ENCODE peak calls at places on chromosomes 2 and 18, in seven cellular contexts. One of them, this sample, is unnamed.
A peak's percentile ranks its signal among the peaks of the same experiment; 100 is the strongest.

GRCh38 chr2:15142069-15142689 is 419.0 kb downstream of the NBAS start:
- DNase-seq in HCT116: no peak
- DNase-seq in IMR-90: peak; percentile 8
- DNase-seq in A549: no peak
- DNase-seq in prostate gland: peak; percentile 12
- DNase-seq in aorta: no peak
- DNase-seq in colonic mucosa: no peak
- DNase-seq in this sample: no peak

GRCh38 chr2:43759195-43759594 is 14.6 kb upstream of the DYNC2LI1 start:
- DNase-seq in HCT116: peak; percentile 23
- DNase-seq in colonic mucosa: no peak
- DNase-seq in prostate gland: no peak
- DNase-seq in IMR-90: peak; percentile 73
- DNase-seq in aorta: no peak
- DNase-seq in A549: peak; percentile 15
- DNase-seq in this sample: no peak

GRCh38 chr2:240525802-240526201 is 32.0 kb downstream of the ANKMY1 start:
- DNase-seq in aorta: no peak
- DNase-seq in prostate gland: no peak
- DNase-seq in HCT116: no peak
- DNase-seq in colonic mucosa: no peak
- DNase-seq in A549: no peak
- DNase-seq in IMR-90: no peak
- DNase-seq in this sample: no peak

GRCh38 chr2:221774136-221774535 is 202.0 kb upstream of the EPHA4 start:
- DNase-seq in HCT116: no peak
- DNase-seq in IMR-90: no peak
- DNase-seq in aorta: no peak
- DNase-seq in prostate gland: no peak
- DNase-seq in A549: no peak
- DNase-seq in colonic mucosa: no peak
- DNase-seq in this sample: no peak

GRCh38 chr2:37582371-37582770 is 89.1 kb downstream of the CDC42EP3 start:
- DNase-seq in colonic mucosa: no peak
- DNase-seq in aorta: no peak
- DNase-seq in A549: no peak
- DNase-seq in HCT116: no peak
- DNase-seq in prostate gland: no peak
- DNase-seq in IMR-90: no peak
- DNase-seq in this sample: no peak

GRCh38 chr2:221100467-221101089 is 471.5 kb downstream of the EPHA4 start:
- DNase-seq in colonic mucosa: no peak
- DNase-seq in HCT116: peak; percentile 3
- DNase-seq in IMR-90: no peak
- DNase-seq in A549: no peak
- DNase-seq in prostate gland: no peak
- DNase-seq in aorta: no peak
- DNase-seq in this sample: no peak

GRCh38 chr2:38037325-38037724 is 38.6 kb downstream of the CYP1B1 start:
- DNase-seq in IMR-90: no peak
- DNase-seq in aorta: no peak
- DNase-seq in HCT116: no peak
- DNase-seq in A549: no peak
- DNase-seq in colonic mucosa: no peak
- DNase-seq in prostate gland: no peak
- DNase-seq in this sample: no peak

GRCh38 chr2:186544255-186544675 is 45.6 kb upstream of the ITGAV start:
- DNase-seq in A549: peak; percentile 51
- DNase-seq in colonic mucosa: no peak
- DNase-seq in aorta: no peak
- DNase-seq in IMR-90: peak; percentile 93
- DNase-seq in prostate gland: peak; percentile 10
- DNase-seq in HCT116: peak; percentile 10
- DNase-seq in this sample: no peak

GRCh38 chr2:46812381-46813024 is 103.1 kb downstream of the MCFD2 start:
- DNase-seq in HCT116: no peak
- DNase-seq in colonic mucosa: peak; percentile 41
- DNase-seq in aorta: peak; percentile 90
- DNase-seq in IMR-90: peak; percentile 96
- DNase-seq in A549: no peak
- DNase-seq in prostate gland: peak; percentile 36
- DNase-seq in this sample: peak; percentile 82

GRCh38 chr2:166393008-166393407 is 17.3 kb upstream of the SCN9A start:
- DNase-seq in HCT116: no peak
- DNase-seq in colonic mucosa: no peak
- DNase-seq in A549: no peak
- DNase-seq in aorta: no peak
- DNase-seq in IMR-90: no peak
- DNase-seq in prostate gland: no peak
- DNase-seq in this sample: no peak

GRCh38 chr18:8904316-8904715 is 198.2 kb upstream of the NDUFV2 start:
- DNase-seq in IMR-90: no peak
- DNase-seq in colonic mucosa: no peak
- DNase-seq in A549: no peak
- DNase-seq in HCT116: no peak
- DNase-seq in prostate gland: no peak
- DNase-seq in aorta: no peak
- DNase-seq in this sample: no peak

GRCh38 chr18:42310956-42311355 is 355.9 kb downstream of the PIK3C3 start:
- DNase-seq in IMR-90: no peak
- DNase-seq in aorta: no peak
- DNase-seq in prostate gland: no peak
- DNase-seq in colonic mucosa: no peak
- DNase-seq in A549: no peak
- DNase-seq in HCT116: no peak
- DNase-seq in this sample: no peak

GRCh38 chr18:23735021-23735464 is 45.8 kb downstream of the LAMA3 start:
- DNase-seq in colonic mucosa: peak; percentile 35
- DNase-seq in IMR-90: no peak
- DNase-seq in HCT116: no peak
- DNase-seq in prostate gland: no peak
- DNase-seq in aorta: no peak
- DNase-seq in A549: no peak
- DNase-seq in this sample: no peak

GRCh38 chr2:100902833-100903405 is 83.0 kb downstream of the NPAS2 start:
- DNase-seq in A549: peak; percentile 94
- DNase-seq in HCT116: peak; percentile 85
- DNase-seq in aorta: no peak
- DNase-seq in IMR-90: peak; percentile 97
- DNase-seq in colonic mucosa: no peak
- DNase-seq in prostate gland: no peak
- DNase-seq in this sample: no peak

GRCh38 chr2:236105955-236106607 is 62.1 kb downstream of the GBX2 start:
- DNase-seq in IMR-90: no peak
- DNase-seq in aorta: peak; percentile 23
- DNase-seq in prostate gland: no peak
- DNase-seq in colonic mucosa: no peak
- DNase-seq in HCT116: no peak
- DNase-seq in A549: no peak
- DNase-seq in this sample: no peak

GRCh38 chr2:149169653-149170052 is 131.2 kb downstream of the LYPD6B start:
- DNase-seq in aorta: no peak
- DNase-seq in A549: no peak
- DNase-seq in HCT116: peak; percentile 83
- DNase-seq in colonic mucosa: peak; percentile 74
- DNase-seq in IMR-90: no peak
- DNase-seq in prostate gland: peak; percentile 88
- DNase-seq in this sample: no peak

GRCh38 chr2:98730053-98730850 is 680 bp downstream of the MGAT4A start:
- DNase-seq in A549: no peak
- DNase-seq in HCT116: no peak
- DNase-seq in prostate gland: peak; percentile 68
- DNase-seq in aorta: peak; percentile 69
- DNase-seq in colonic mucosa: peak; percentile 71
- DNase-seq in IMR-90: no peak
- DNase-seq in this sample: peak; percentile 76
- H3K27ac ChIP-seq in A549: peak overlapping the region; percentile 70
- H3K27ac ChIP-seq in HCT116: no peak overlapping the region
- H3K27ac ChIP-seq in prostate gland: peak overlapping the region; percentile 76
- H3K27ac ChIP-seq in aorta: peak overlapping the region; percentile 41
- H3K27ac ChIP-seq in colonic mucosa: peak overlapping the region; percentile 92
- H3K27ac ChIP-seq in IMR-90: no peak overlapping the region
- H3K27ac ChIP-seq in this sample: peak overlapping the region; percentile 87

DNA sequence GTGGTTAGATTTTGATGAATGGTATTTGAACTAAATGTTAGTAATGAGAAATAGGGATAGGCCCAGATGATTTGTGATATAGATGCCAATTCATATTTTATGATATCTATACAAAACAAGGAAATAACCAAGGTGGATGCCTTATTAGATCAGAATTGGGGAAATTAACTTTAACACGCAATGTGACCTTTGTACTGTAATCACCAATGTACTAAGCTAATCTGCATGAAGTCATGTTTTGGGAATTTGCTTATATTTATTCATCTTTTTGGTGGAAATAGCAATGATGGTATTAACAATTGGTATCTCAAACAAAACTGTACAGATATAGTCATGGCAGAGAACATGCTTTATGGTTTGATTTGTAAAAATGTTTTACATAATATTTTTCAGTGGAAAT is 504.7 kb downstream of the PLCL1 start:
- DNase-seq in colonic mucosa: no peak
- DNase-seq in A549: no peak
- DNase-seq in IMR-90: no peak
- DNase-seq in HCT116: no peak
- DNase-seq in prostate gland: no peak
- DNase-seq in aorta: no peak
- DNase-seq in this sample: no peak
- H3K27ac ChIP-seq in colonic mucosa: no peak overlapping the region
- H3K27ac ChIP-seq in A549: no peak overlapping the region
- H3K27ac ChIP-seq in IMR-90: no peak overlapping the region
- H3K27ac ChIP-seq in HCT116: no peak overlapping the region
- H3K27ac ChIP-seq in prostate gland: no peak overlapping the region
- H3K27ac ChIP-seq in aorta: no peak overlapping the region
- H3K27ac ChIP-seq in this sample: no peak overlapping the region

DNA sequence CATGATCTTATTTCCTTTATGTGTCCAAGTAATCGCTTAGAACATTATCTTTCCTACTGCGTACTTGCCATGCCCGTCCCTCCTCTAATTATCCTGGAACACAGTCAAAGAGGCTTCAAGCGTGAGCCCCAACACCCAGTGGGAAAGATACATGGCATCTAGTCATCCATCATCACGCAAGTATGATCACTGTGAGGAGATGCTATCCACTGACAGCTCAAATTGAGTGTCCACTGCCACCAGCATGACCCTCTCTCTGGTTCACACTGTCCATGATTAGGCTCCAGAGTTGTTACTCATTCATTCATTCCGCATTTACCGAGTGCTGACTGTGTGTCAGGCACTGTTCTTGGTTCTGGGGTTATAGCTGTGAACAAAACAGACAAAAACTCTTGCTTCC is 124.6 kb downstream of the COPS8 start:
- DNase-seq in A549: no peak
- DNase-seq in prostate gland: no peak
- DNase-seq in colonic mucosa: no peak
- DNase-seq in aorta: no peak
- DNase-seq in HCT116: no peak
- DNase-seq in IMR-90: no peak
- DNase-seq in this sample: no peak
- H3K27ac ChIP-seq in A549: no peak overlapping the region
- H3K27ac ChIP-seq in prostate gland: no peak overlapping the region
- H3K27ac ChIP-seq in colonic mucosa: no peak overlapping the region
- H3K27ac ChIP-seq in aorta: no peak overlapping the region
- H3K27ac ChIP-seq in HCT116: no peak overlapping the region
- H3K27ac ChIP-seq in IMR-90: peak overlapping the region; percentile 50
- H3K27ac ChIP-seq in this sample: peak overlapping the region; percentile 78

DNA sequence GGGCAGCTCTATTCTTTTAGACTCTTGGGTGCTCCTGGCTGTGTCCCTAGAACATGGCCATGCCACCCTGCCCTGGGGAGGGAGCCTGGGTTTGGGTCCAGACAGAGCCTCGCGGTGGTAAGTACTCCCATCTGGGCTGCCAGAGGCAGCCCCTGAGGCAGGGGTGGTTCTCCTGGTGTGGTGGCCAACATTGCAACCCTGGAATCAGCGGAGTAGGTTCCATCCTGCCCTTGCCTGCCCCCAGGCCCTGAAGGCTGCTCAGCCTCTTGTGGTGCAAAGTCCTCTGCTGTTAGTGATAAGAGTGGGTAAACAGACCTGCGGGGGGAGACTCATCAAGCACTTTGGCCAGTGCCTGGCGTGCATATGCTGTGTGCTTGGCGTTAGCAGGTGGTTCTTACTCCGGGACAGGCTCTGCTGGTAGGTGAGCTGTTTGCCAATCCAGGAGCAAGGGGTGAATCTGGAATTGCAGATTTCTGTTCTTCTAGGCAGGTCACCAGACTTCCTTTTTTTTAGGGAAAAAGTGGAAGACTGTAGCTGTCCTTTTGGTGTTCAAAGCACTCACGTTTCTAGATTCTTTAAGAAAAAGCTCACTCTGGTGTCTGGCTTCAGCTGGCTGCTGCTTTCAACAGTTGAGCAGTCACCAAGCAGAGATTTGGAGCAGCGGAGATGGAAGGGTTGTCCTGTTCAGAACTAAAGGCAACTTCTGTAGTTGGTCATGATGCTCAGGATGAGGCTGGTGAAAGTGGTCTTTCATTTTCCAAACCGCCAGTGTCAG is 3.2 kb downstream of the CNNM3 start:
- DNase-seq in IMR-90: no peak
- DNase-seq in prostate gland: no peak
- DNase-seq in aorta: no peak
- DNase-seq in colonic mucosa: peak; percentile 89
- DNase-seq in HCT116: no peak
- DNase-seq in A549: no peak
- DNase-seq in this sample: no peak
- H3K27ac ChIP-seq in IMR-90: no peak overlapping the region
- H3K27ac ChIP-seq in prostate gland: no peak overlapping the region
- H3K27ac ChIP-seq in aorta: no peak overlapping the region
- H3K27ac ChIP-seq in colonic mucosa: no peak overlapping the region
- H3K27ac ChIP-seq in HCT116: no peak overlapping the region
- H3K27ac ChIP-seq in A549: no peak overlapping the region
- H3K27ac ChIP-seq in this sample: no peak overlapping the region

GRCh38 chr2:152600698-152601097 is 116.6 kb downstream of the PRPF40A start:
- DNase-seq in A549: no peak
- DNase-seq in colonic mucosa: no peak
- DNase-seq in IMR-90: peak; percentile 32
- DNase-seq in HCT116: no peak
- DNase-seq in aorta: no peak
- DNase-seq in prostate gland: no peak
- DNase-seq in this sample: no peak

GRCh38 chr2:152602750-152603149 is 114.5 kb downstream of the PRPF40A start:
- DNase-seq in A549: no peak
- DNase-seq in IMR-90: no peak
- DNase-seq in HCT116: no peak
- DNase-seq in colonic mucosa: no peak
- DNase-seq in aorta: no peak
- DNase-seq in prostate gland: no peak
- DNase-seq in this sample: no peak

GRCh38 chr2:152598975-152599724 is 118.1 kb downstream of the PRPF40A start:
- DNase-seq in HCT116: peak; percentile 15
- DNase-seq in aorta: no peak
- DNase-seq in prostate gland: no peak
- DNase-seq in colonic mucosa: no peak
- DNase-seq in IMR-90: peak; percentile 42
- DNase-seq in A549: peak; percentile 0
- DNase-seq in this sample: no peak

GRCh38 chr2:152594792-152595191 is 122.5 kb downstream of the PRPF40A start:
- DNase-seq in prostate gland: peak; percentile 11
- DNase-seq in IMR-90: peak; percentile 40
- DNase-seq in HCT116: no peak
- DNase-seq in colonic mucosa: no peak
- DNase-seq in A549: no peak
- DNase-seq in aorta: peak; percentile 80
- DNase-seq in this sample: peak; percentile 82

GRCh38 chr2:152600051-152600657 is 117.1 kb downstream of the PRPF40A start:
- DNase-seq in prostate gland: no peak
- DNase-seq in aorta: no peak
- DNase-seq in HCT116: no peak
- DNase-seq in A549: no peak
- DNase-seq in IMR-90: no peak
- DNase-seq in colonic mucosa: no peak
- DNase-seq in this sample: no peak
- H3K27ac ChIP-seq in prostate gland: no peak overlapping the region
- H3K27ac ChIP-seq in aorta: no peak overlapping the region
- H3K27ac ChIP-seq in HCT116: no peak overlapping the region
- H3K27ac ChIP-seq in A549: no peak overlapping the region
- H3K27ac ChIP-seq in IMR-90: no peak overlapping the region
- H3K27ac ChIP-seq in colonic mucosa: no peak overlapping the region
- H3K27ac ChIP-seq in this sample: no peak overlapping the region

This sample was measured in right cardiac atrium.